ENCODE peak calls at places on chromosomes 4 and X, in five cellular contexts. L is AG10803, P is AG04450, M is Peyer's patch, D is transverse colon. X is an unnamed sample.

GRCh38 chr4:6300359-6300758 is 30.7 kb downstream of the WFS1 start:
- DNase-seq in P (no peak), D (no peak), M (no peak), L (no peak), X (no peak)

GRCh38 chr4:114400531-114400930 is 198.1 kb upstream of the UGT8 start:
- DNase-seq in M (no peak), L (no peak), P (no peak), D (no peak), X (no peak)

GRCh38 chr4:22625301-22625700 is 67.4 kb upstream of the GBA3 start:
- DNase-seq in D (no peak), L (no peak), P (no peak), M (no peak), X (no peak)

GRCh38 chr4:184826315-184827266 is 823 bp upstream of the ACSL1 start:
- DNase-seq in M (peak; percentile 51), L (no peak), P (no peak), D (peak; percentile 50), X (peak; percentile 46)

GRCh38 chr4:129037093-129037492 is 56.2 kb downstream of the SCLT1 start:
- DNase-seq in M (no peak), P (no peak), L (no peak), D (no peak), X (no peak)

GRCh38 chrX:55738969-55739368 is 21.4 kb downstream of the RRAGB start:
- DNase-seq in D (no peak), L (no peak), M (no peak), P (no peak), X (no peak)

GRCh38 chr4:175703956-175704600 is 108.0 kb downstream of the GPM6A start:
- DNase-seq in P (no peak), D (no peak), M (no peak), L (no peak), X (no peak)

GRCh38 chr4:131316086-131316485 is 1833.0 kb upstream of the PCDH10 start:
- DNase-seq in L (no peak), P (no peak), D (no peak), M (no peak), X (no peak)

GRCh38 chr4:818106-818921 is 7.6 kb downstream of the CPLX1 start:
- DNase-seq in L (no peak), M (no peak), P (no peak), D (no peak), X (no peak)

GRCh38 chr4:53899544-53900274 is 164.7 kb downstream of the CHIC2 start:
- DNase-seq in L (peak; percentile 94), P (peak; percentile 73), D (no peak), M (no peak), X (no peak)

GRCh38 chrX:110316351-110317078 is 1.4 kb downstream of the AMMECR1 start:
- DNase-seq in L (peak; percentile 7), D (no peak), P (no peak), M (no peak), X (no peak)

GRCh38 chr4:147794787-147795413 is 63.0 kb downstream of the ARHGAP10 start:
- DNase-seq in P (no peak), L (no peak), M (no peak), D (no peak), X (no peak)

GRCh38 chr4:114349543-114350175 is 248.9 kb upstream of the UGT8 start:
- DNase-seq in M (no peak), L (no peak), D (no peak), P (peak; percentile 16), X (no peak)

GRCh38 chr4:24519649-24520048 is 64.7 kb downstream of the DHX15 start:
- DNase-seq in D (no peak), M (no peak), P (no peak), L (peak; percentile 13), X (peak; percentile 32)

GRCh38 chr4:47598896-47599295 is 113.8 kb downstream of the ATP10D start:
- DNase-seq in M (no peak), D (no peak), L (no peak), P (no peak), X (no peak)

GRCh38 chr4:147039991-147040575 is 94.4 kb upstream of the TTC29 start:
- DNase-seq in M (no peak), P (no peak), L (no peak), D (no peak), X (no peak)

GRCh38 chr4:147481577-147482109 is 746 bp downstream of the EDNRA start:
- DNase-seq in M (no peak), P (no peak), D (no peak), L (peak; percentile 17), X (no peak)

GRCh38 chrX:42803320-42803719 is 25.4 kb upstream of the PPP1R2C start:
- DNase-seq in D (no peak), M (no peak), L (peak; percentile 72), P (no peak), X (no peak)

GRCh38 chr4:117560329-117560728 is 474.0 kb upstream of the NDST3 start:
- DNase-seq in L (no peak), D (no peak), P (peak; percentile 8), M (no peak), X (no peak)

GRCh38 chrX:39499996-39500395 is 597.8 kb downstream of the BCOR start:
- DNase-seq in D (no peak), M (no peak), P (no peak), L (peak; percentile 33), X (no peak)

GRCh38 chr4:156294577-156294976 is 340.9 kb upstream of the CTSO start:
- DNase-seq in P (peak; percentile 36), D (no peak), L (peak; percentile 79), M (no peak), X (no peak)

GRCh38 chr4:153495480-153496206 is 29.5 kb downstream of the TMEM131L start:
- DNase-seq in P (no peak), D (no peak), M (no peak), L (no peak), X (no peak)

GRCh38 chr4:23305026-23305425 is 584.8 kb downstream of the PPARGC1A start:
- DNase-seq in D (no peak), L (no peak), M (no peak), P (no peak), X (no peak)

GRCh38 chr4:73673286-73673685 is 53.0 kb upstream of the RASSF6 start:
- DNase-seq in L (no peak), D (no peak), P (no peak), M (no peak), X (no peak)

GRCh38 chr4:13208558-13209193 is 275.5 kb downstream of the RAB28 start:
- DNase-seq in L (no peak), D (no peak), P (no peak), M (no peak), X (no peak)

GRCh38 chr4:155960522-155960921 is 6.9 kb upstream of the CTSO start:
- DNase-seq in D (no peak), P (no peak), L (peak; percentile 79), M (no peak), X (no peak)

GRCh38 chr4:118910221-118910620 is 21.6 kb downstream of the SYNPO2 start:
- DNase-seq in M (no peak), L (no peak), P (no peak), D (no peak), X (no peak)

GRCh38 chr4:118905546-118905945 is 16.9 kb downstream of the SYNPO2 start:
- DNase-seq in M (no peak), P (no peak), L (no peak), D (no peak), X (no peak)

GRCh38 chr4:118915468-118915867 is 26.8 kb downstream of the SYNPO2 start:
- DNase-seq in P (no peak), M (no peak), L (no peak), D (no peak), X (no peak)

GRCh38 chr4:118909173-118909956 is 20.7 kb downstream of the SYNPO2 start:
- DNase-seq in P (no peak), M (no peak), L (no peak), D (no peak), X (no peak)

GRCh38 chr4:118911162-118911791 is 22.6 kb downstream of the SYNPO2 start:
- DNase-seq in M (no peak), P (no peak), D (no peak), L (peak; percentile 50), X (no peak)
- H3K4me3 ChIP-seq in M (no peak overlapping the region), P (no peak overlapping the region), D (no peak overlapping the region), L (no peak overlapping the region), X (no peak overlapping the region)

DNA sequence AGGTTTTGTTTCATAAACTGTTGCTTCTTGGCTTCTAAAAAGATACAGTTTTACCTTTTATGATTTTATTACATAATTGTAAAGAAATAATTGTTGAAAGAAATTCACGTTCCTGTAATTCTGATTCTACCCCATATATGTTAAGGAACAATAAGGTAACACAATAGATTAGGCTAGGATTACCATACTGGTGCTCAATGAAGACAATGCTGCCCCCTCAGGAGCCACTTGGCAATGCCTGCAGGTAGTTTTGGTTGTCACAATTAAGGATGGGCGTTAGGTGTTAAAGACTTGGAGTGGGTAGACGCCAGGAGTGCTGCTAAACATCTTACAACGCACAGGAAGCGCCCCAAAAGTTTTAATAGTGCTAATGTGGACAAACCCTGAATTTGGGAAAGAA is 133.2 kb downstream of the NLGN4X start:
- DNase-seq in L (no peak), P (no peak), D (no peak), M (no peak), X (no peak)
- TF ChIP-seq CTCF in L (no peak), P (no peak), D (no peak), M (no peak), X (no peak)

GRCh38 chr4:88618782-88619485 is 26.7 kb downstream of the HERC3 start:
- DNase-seq in P (no peak), L (no peak), M (no peak), D (no peak), X (no peak)

GRCh38 chr4:88623097-88623496 is 30.8 kb downstream of the HERC3 start:
- DNase-seq in D (no peak), M (no peak), L (peak; percentile 95), P (no peak), X (no peak)

GRCh38 chr4:88616275-88616996 is 24.2 kb downstream of the HERC3 start:
- DNase-seq in M (no peak), P (no peak), D (no peak), L (peak; percentile 98), X (no peak)

GRCh38 chr4:88621763-88622327 is 29.6 kb downstream of the HERC3 start:
- DNase-seq in M (no peak), L (no peak), P (no peak), D (no peak), X (no peak)

DNA sequence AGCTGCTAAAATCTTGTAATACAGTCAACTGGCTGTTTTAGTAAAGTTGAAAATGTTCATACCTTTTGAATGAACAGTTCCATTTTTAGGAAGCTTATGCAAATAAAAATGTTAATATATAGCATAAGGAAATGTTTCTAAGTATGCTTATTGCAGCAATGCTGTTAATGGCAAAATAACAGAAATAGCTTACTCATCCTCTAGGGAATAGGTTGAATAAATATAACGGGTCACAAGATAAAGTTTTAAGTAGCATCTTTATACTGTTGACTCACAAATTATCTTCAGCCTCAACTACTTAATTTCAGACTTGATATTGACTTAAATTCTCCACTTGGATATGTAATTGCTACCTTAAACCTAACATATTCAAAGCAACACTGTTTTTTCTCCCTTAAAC is 27.7 kb downstream of the HERC3 start:
- DNase-seq in D (no peak), L (peak; percentile 33), P (no peak), M (no peak), X (no peak)
- H3K4me3 ChIP-seq in D (no peak overlapping the region), L (no peak overlapping the region), P (no peak overlapping the region), M (no peak overlapping the region), X (no peak overlapping the region)

DNA sequence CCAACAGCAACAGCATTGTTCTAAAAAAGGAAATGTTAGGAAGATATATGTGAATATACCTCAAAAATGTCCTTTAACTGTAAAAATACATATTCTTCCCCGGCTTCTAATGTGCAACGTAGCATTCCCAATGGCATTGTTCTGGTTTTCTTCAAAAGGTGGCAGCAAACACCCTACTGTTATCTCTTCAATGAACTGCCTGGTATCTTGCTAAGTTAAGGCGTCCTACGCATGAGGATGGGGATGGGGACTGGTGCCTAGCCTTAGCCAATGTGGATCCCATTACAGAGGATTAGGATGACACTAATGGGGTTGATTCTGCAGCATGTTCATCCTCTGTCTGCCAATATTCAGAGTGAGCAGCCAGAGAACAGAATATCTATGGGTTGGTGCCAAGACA is 334.9 kb upstream of the ADGRL3 start:
- DNase-seq in D (no peak), M (no peak), P (no peak), L (no peak), X (no peak)
- TF ChIP-seq CTCF in D (no peak), M (no peak), P (no peak), L (no peak), X (no peak)

X was measured in stomach.